ENCODE peak calls at places on chromosome 1, in seven cellular contexts. V is stimulated activated CD4-positive, alpha-beta T cell treated with anti-CD3 and anti-CD28 coated beads, Interleukin-1b, Interleukin-23, amount 100 ng/mL, for 4 hours; Y is IMR-90; O is GM13976; M is uterus; S is GDM1; G is cerebellar cortex. P is an unnamed sample.

GRCh38 chr1:205172729-205173366 is 38.7 kb downstream of the DSTYK start:
- DNase-seq in M (no peak), V (no peak), S (no peak), G (no peak), Y (peak), O (no peak), P (no peak)

GRCh38 chr1:226642421-226642820 is 93.9 kb downstream of the STUM start:
- DNase-seq in G (no peak), Y (no peak), O (no peak), M (peak), V (no peak), S (no peak), P (no peak)

GRCh38 chr1:155326020-155326526 is 5.4 kb downstream of the RUSC1 start:
- DNase-seq in O (no peak), Y (no peak), M (no peak), G (no peak), S (no peak), V (no peak), P (no peak)

GRCh38 chr1:41811051-41811795 is 107.5 kb downstream of the HIVEP3 start:
- DNase-seq in Y (peak), M (no peak), O (peak), V (peak), G (no peak), S (no peak), P (no peak)

GRCh38 chr1:240498335-240498734 is 113.6 kb downstream of the GREM2 start:
- DNase-seq in V (no peak), M (no peak), G (no peak), S (no peak), Y (no peak), O (no peak), P (no peak)

GRCh38 chr1:153397056-153397923 is 6.4 kb upstream of the S100A8 start:
- DNase-seq in O (peak), S (no peak), Y (no peak), V (no peak), M (no peak), G (no peak), P (no peak)

GRCh38 chr1:56578664-56578962 is 750 bp downstream of the PLPP3 start:
- DNase-seq in O (no peak), Y (no peak), S (no peak), V (no peak), M (no peak), G (no peak), P (no peak)

GRCh38 chr1:200890818-200891773 is 3.6 kb upstream of the INAVA start:
- DNase-seq in Y (peak), O (peak), V (no peak), G (peak), M (no peak), S (no peak), P (peak)

GRCh38 chr1:116528329-116529083 is 42.3 kb downstream of the CD58 start:
- DNase-seq in M (no peak), Y (no peak), V (no peak), G (no peak), S (no peak), O (no peak), P (no peak)

GRCh38 chr1:202858789-202859414 is 30.0 kb downstream of the RABIF start:
- DNase-seq in V (no peak), Y (no peak), M (peak), G (no peak), O (no peak), S (no peak), P (no peak)

P was measured in adrenal gland.